ENCODE peak calls at places on chromosomes 5 and 9, in nine cellular contexts. M is endothelial cell, I is PC-9, J is neural crest cell, X is neural progenitor cell, E is transverse colon, C is chondrocyte, Z is fibroblast of lung, U is cardiac muscle cell. S is an unnamed sample.

GRCh38 chr5:120677481-120677880 is 213.4 kb downstream of the PRR16 start:
- DNase-seq in M (no peak), I (no peak), J (no peak), X (no peak), E (no peak), C (no peak), Z (peak; percentile 6), U (no peak), S (no peak)

GRCh38 chr5:61293051-61293450 is 39.0 kb upstream of the ZSWIM6 start:
- DNase-seq in M (no peak), I (peak; percentile 90), J (no peak), X (no peak), E (peak; percentile 60), C (no peak), Z (no peak), U (no peak), S (no peak)

GRCh38 chr5:123089971-123090640 is 1.1 kb downstream of the PRDM6 start:
- DNase-seq in M (peak; percentile 57), I (no peak), J (peak; percentile 34), X (peak; percentile 79), E (no peak), C (no peak), Z (peak; percentile 25), U (peak; percentile 64), S (no peak)

GRCh38 chr5:14136228-14136627 is 6.9 kb upstream of the TRIO start:
- DNase-seq in M (no peak), I (no peak), J (no peak), X (no peak), E (no peak), C (no peak), Z (no peak), U (no peak), S (no peak)

GRCh38 chr9:124381073-124381945 is 33.9 kb downstream of the PSMB7 start:
- DNase-seq in M (no peak), I (no peak), J (no peak), X (no peak), E (no peak), C (no peak), Z (peak; percentile 65), U (no peak), S (no peak)

GRCh38 chr5:80884086-80884813 is 75.9 kb upstream of the RASGRF2 start:
- DNase-seq in M (no peak), I (no peak), J (no peak), X (no peak), E (no peak), C (no peak), Z (no peak), U (no peak), S (no peak)

GRCh38 chr5:178213748-178214151 is 9.4 kb downstream of the HNRNPAB start:
- DNase-seq in M (no peak), I (no peak), J (no peak), X (no peak), E (peak; percentile 82), C (peak; percentile 42), Z (no peak), U (no peak), S (no peak)

GRCh38 chr5:32249668-32250067 is 63.1 kb downstream of the MTMR12 start:
- DNase-seq in M (no peak), I (no peak), J (no peak), X (no peak), E (no peak), C (no peak), Z (no peak), U (no peak), S (peak; percentile 16)

GRCh38 chr9:95819636-95820035 is 55.9 kb upstream of the ERCC6L2 start:
- DNase-seq in M (peak; percentile 17), I (no peak), J (no peak), X (peak; percentile 48), E (no peak), C (no peak), Z (no peak), U (no peak), S (no peak)

GRCh38 chr5:86979801-86980510 is 287.7 kb upstream of the RASA1 start:
- DNase-seq in M (no peak), I (no peak), J (no peak), X (no peak), E (no peak), C (no peak), Z (peak; percentile 81), U (no peak), S (no peak)

GRCh38 chr5:16713386-16713928 is 96.7 kb upstream of the RETREG1 start:
- DNase-seq in M (peak; percentile 70), I (no peak), J (peak; percentile 62), X (peak; percentile 96), E (peak; percentile 37), C (no peak), Z (peak; percentile 69), U (peak; percentile 43), S (no peak)

GRCh38 chr9:91180930-91181268 is 180.8 kb downstream of the AUH start:
- DNase-seq in M (no peak), I (no peak), J (no peak), X (no peak), E (no peak), C (no peak), Z (no peak), U (no peak), S (no peak)

GRCh38 chr5:883475-884181 is 9.0 kb downstream of the BRD9 start:
- DNase-seq in M (no peak), I (no peak), J (no peak), X (no peak), E (no peak), C (peak; percentile 92), Z (no peak), U (no peak), S (peak; percentile 60)

GRCh38 chr5:169650701-169651331 is 13.7 kb downstream of the DOCK2 start:
- DNase-seq in M (no peak), I (no peak), J (no peak), X (no peak), E (no peak), C (no peak), Z (peak; percentile 91), U (no peak), S (no peak)

GRCh38 chr5:96823900-96824351 is 16.2 kb upstream of the ERAP1 start:
- DNase-seq in M (no peak), I (peak; percentile 49), J (no peak), X (no peak), E (no peak), C (no peak), Z (peak; percentile 91), U (no peak), S (no peak)

GRCh38 chr5:140953234-140953633 is 13.0 kb upstream of the PCDHAC2 start:
- DNase-seq in M (no peak), I (no peak), J (no peak), X (peak; percentile 13), E (no peak), C (no peak), Z (no peak), U (no peak), S (no peak)

GRCh38 chr5:14676320-14676719 is 11.8 kb downstream of the OTULIN start:
- DNase-seq in M (no peak), I (peak; percentile 50), J (no peak), X (no peak), E (no peak), C (no peak), Z (peak; percentile 68), U (no peak), S (no peak)

GRCh38 chr5:72015103-72015548 is 92.1 kb upstream of the MAP1B start:
- DNase-seq in M (no peak), I (peak; percentile 28), J (no peak), X (no peak), E (no peak), C (no peak), Z (peak; percentile 96), U (no peak), S (no peak)

GRCh38 chr5:135615581-135616260 is 36.9 kb upstream of the CXCL14 start:
- DNase-seq in M (no peak), I (no peak), J (no peak), X (no peak), E (no peak), C (no peak), Z (no peak), U (no peak), S (no peak)

GRCh38 chr5:54254482-54255198 is 55.7 kb downstream of the ARL15 start:
- DNase-seq in M (no peak), I (no peak), J (no peak), X (peak; percentile 8), E (no peak), C (no peak), Z (peak; percentile 25), U (no peak), S (no peak)
- TF ChIP-seq CTCF in M (no peak), I (no peak), J (no peak), X (peak; percentile 18), E (no peak), C (peak; percentile 58), Z (peak; percentile 16), U (peak; percentile 22), S (no peak)

GRCh38 chr5:149552038-149552494 is 827 bp upstream of the CSNK1A1 start:
- DNase-seq in M (no peak), I (no peak), J (no peak), X (no peak), E (no peak), C (no peak), Z (no peak), U (no peak), S (no peak)
- TF ChIP-seq CTCF in M (no peak), I (peak; percentile 47), J (peak; percentile 23), X (no peak), E (no peak), C (peak; percentile 67), Z (no peak), U (no peak), S (no peak)

GRCh38 chr9:3446313-3446712 is 79.5 kb downstream of the RFX3 start:
- DNase-seq in M (no peak), I (no peak), J (no peak), X (no peak), E (no peak), C (no peak), Z (peak; percentile 21), U (peak; percentile 11), S (no peak)

GRCh38 chr9:3436629-3437028 is 89.2 kb downstream of the RFX3 start:
- DNase-seq in M (no peak), I (no peak), J (no peak), X (no peak), E (no peak), C (no peak), Z (peak; percentile 48), U (no peak), S (no peak)

GRCh38 chr9:3444016-3444415 is 81.8 kb downstream of the RFX3 start:
- DNase-seq in M (no peak), I (no peak), J (no peak), X (no peak), E (no peak), C (no peak), Z (no peak), U (no peak), S (no peak)

GRCh38 chr9:3437031-3437430 is 88.8 kb downstream of the RFX3 start:
- DNase-seq in M (no peak), I (no peak), J (no peak), X (no peak), E (no peak), C (no peak), Z (no peak), U (no peak), S (no peak)

GRCh38 chr9:3441197-3441816 is 84.5 kb downstream of the RFX3 start:
- DNase-seq in M (peak; percentile 40), I (peak; percentile 18), J (peak; percentile 9), X (peak; percentile 59), E (peak; percentile 31), C (no peak), Z (peak; percentile 58), U (peak; percentile 66), S (no peak)
- TF ChIP-seq CTCF in M (no peak), I (peak; percentile 56), J (peak; percentile 73), X (peak; percentile 68), E (peak; percentile 44), C (peak; percentile 84), Z (peak; percentile 72), U (peak; percentile 72), S (no peak)

GRCh38 chr5:172185096-172185461 is 2.9 kb downstream of the STK10 start:
- DNase-seq in M (no peak), I (no peak), J (no peak), X (no peak), E (no peak), C (no peak), Z (no peak), U (no peak), S (no peak)
- TF ChIP-seq CTCF in M (no peak), I (no peak), J (no peak), X (no peak), E (no peak), C (no peak), Z (no peak), U (no peak), S (no peak)

S was measured in suprapubic skin.